ENCODE peak calls at places on chromosomes 11 and 22, in eight cellular contexts. M is NB4; G is NCI-H748 treated with DMSO at 0.1 percent for 48 hours; A is stimulated activated CD8-positive, alpha-beta memory T cell treated with anti-CD3 and anti-CD28 coated beads, Interleukin-15, amount 100 ng/mL, for 1 hour; F is amniotic stem cell; E is activated T-cell treated with anti-CD3 and anti-CD28 coated beads, Interleukin-2, amount 50 U/mL, for 72 hours; B is stimulated activated CD4-positive, alpha-beta T cell treated with anti-CD3 and anti-CD28 coated beads, Interleukin-12 subunit alpha, Interleukin-12 subunit beta, amount 100 ng/mL, for 4 hours; Y is NCI-H2029. T is an unnamed sample.

GRCh38 chr11:43579171-43579918 is 101.2 kb upstream of the HSD17B12 start:
- DNase-seq in E (peak), M (peak), A (no peak), G (peak), B (peak), F (no peak), Y (no peak), T (peak)

GRCh38 chr22:25970348-25970995 is 198.8 kb upstream of the SEZ6L start:
- DNase-seq in G (peak), Y (peak), E (no peak), M (no peak), B (no peak), F (no peak), A (no peak), T (no peak)

GRCh38 chr11:69220581-69221051 is 64.9 kb downstream of the SMIM38 start:
- DNase-seq in M (no peak), Y (no peak), E (no peak), F (no peak), B (no peak), A (no peak), G (no peak), T (no peak)

GRCh38 chr22:30420401-30421178 is 5.0 kb upstream of the MTFP1 start:
- DNase-seq in F (peak), A (no peak), B (no peak), E (no peak), Y (no peak), M (no peak), G (no peak), T (peak)

GRCh38 chr11:86476109-86476861 is 101.6 kb downstream of the CCDC81 start:
- DNase-seq in A (no peak), Y (no peak), B (no peak), F (no peak), G (no peak), E (no peak), M (no peak), T (no peak)

GRCh38 chr11:89182773-89183172 is 5.1 kb downstream of the TYR start:
- DNase-seq in F (peak), G (no peak), M (no peak), E (no peak), B (no peak), Y (no peak), A (no peak), T (no peak)

GRCh38 chr11:131867457-131868257 is 497.2 kb downstream of the NTM start:
- DNase-seq in B (no peak), G (peak), A (no peak), E (no peak), M (peak), F (peak), Y (no peak), T (peak)

GRCh38 chr11:113286001-113286400 is 28.4 kb upstream of the TTC12 start:
- DNase-seq in F (no peak), A (no peak), E (no peak), M (no peak), Y (no peak), B (no peak), G (no peak), T (no peak)

GRCh38 chr22:40748388-40748970 is 69.2 kb downstream of the MCHR1 start:
- DNase-seq in E (no peak), B (no peak), F (no peak), Y (no peak), A (no peak), M (no peak), G (no peak), T (no peak)

GRCh38 chr11:45314900-45315299 is 28.8 kb upstream of the SYT13 start:
- DNase-seq in Y (no peak), G (no peak), E (no peak), F (no peak), A (no peak), M (no peak), B (no peak), T (no peak)

GRCh38 chr11:115505165-115505564 is 950 bp upstream of the CADM1 start:
- DNase-seq in F (no peak), B (no peak), E (no peak), M (no peak), Y (no peak), A (no peak), G (no peak), T (no peak)

GRCh38 chr11:88345408-88345807 is 7.9 kb upstream of the CTSC start:
- DNase-seq in F (no peak), B (no peak), E (no peak), A (no peak), G (no peak), M (peak), Y (no peak), T (no peak)

GRCh38 chr22:38462960-38463784 is 4.7 kb upstream of the KDELR3 start:
- DNase-seq in E (no peak), A (no peak), M (no peak), Y (no peak), B (no peak), G (no peak), F (no peak), T (no peak)

GRCh38 chr11:22203281-22203680 is 10.4 kb downstream of the ANO5 start:
- DNase-seq in Y (no peak), M (no peak), F (no peak), E (no peak), A (no peak), G (no peak), B (no peak), T (no peak)